ENCODE peak calls at places on chromosome 22, in ten cellular contexts. C is AG10803; U is effector memory CD4-positive, alpha-beta T cell; K is AG08396; V is stimulated activated CD4-positive, alpha-beta T cell treated with anti-CD3 and anti-CD28 coated beads, Interleukin-1b, Interleukin-23, amount 100 ng/mL, for 24 hours; M is EL; J is iris pigment epithelial cell; Y is cardiac muscle cell; O is astrocyte of the hippocampus; Q is GOT3. G is an unnamed sample.

GRCh38 chr22:23199159-23199558 is 18.9 kb downstream of the BCR start:
- DNase-seq in C (no peak), U (no peak), K (no peak), V (no peak), M (no peak), J (peak; percentile 75), Y (no peak), O (peak; percentile 26), Q (no peak), G (no peak)

GRCh38 chr22:35540600-35541253 is at the start of gene RASD2:
- DNase-seq in C (peak; percentile 49), U (peak; percentile 15), K (peak; percentile 48), V (peak; percentile 35), M (peak; percentile 59), J (no peak), Y (peak; percentile 51), O (peak; percentile 45), Q (no peak), G (no peak)

GRCh38 chr22:46008291-46008690 is 31.3 kb upstream of the WNT7B start:
- DNase-seq in C (peak; percentile 62), U (no peak), K (no peak), V (no peak), M (peak; percentile 45), J (no peak), Y (no peak), O (peak; percentile 51), Q (no peak), G (no peak)

GRCh38 chr22:26812731-26813130 is 155.3 kb downstream of the MIAT start:
- DNase-seq in C (peak; percentile 33), U (no peak), K (no peak), V (no peak), M (no peak), J (no peak), Y (no peak), O (no peak), Q (no peak), G (no peak)

GRCh38 chr22:37337204-37337943 is 55.1 kb downstream of the CYTH4 start:
- DNase-seq in C (peak; percentile 13), U (no peak), K (no peak), V (no peak), M (peak; percentile 70), J (no peak), Y (no peak), O (no peak), Q (no peak), G (no peak)

GRCh38 chr22:25494774-25495173 is 69.7 kb upstream of the GRK3 start:
- DNase-seq in C (no peak), U (no peak), K (no peak), V (no peak), M (no peak), J (no peak), Y (no peak), O (peak; percentile 21), Q (no peak), G (no peak)

GRCh38 chr22:25747245-25747944 is 5.4 kb downstream of the MYO18B start:
- DNase-seq in C (peak; percentile 94), U (no peak), K (peak; percentile 93), V (no peak), M (peak; percentile 99), J (peak; percentile 99), Y (no peak), O (peak; percentile 96), Q (peak; percentile 76), G (peak; percentile 96)

GRCh38 chr22:47173535-47174021 is 411.1 kb downstream of the TBC1D22A start:
- DNase-seq in C (no peak), U (no peak), K (no peak), V (no peak), M (no peak), J (no peak), Y (no peak), O (no peak), Q (no peak), G (no peak)

GRCh38 chr22:39349967-39350802 is at the start of gene SYNGR1:
- DNase-seq in C (no peak), U (no peak), K (peak; percentile 70), V (no peak), M (no peak), J (no peak), Y (peak; percentile 62), O (peak; percentile 48), Q (no peak), G (no peak)

GRCh38 chr22:37214431-37215025 is 2.3 kb upstream of the SSTR3 start:
- DNase-seq in C (no peak), U (no peak), K (no peak), V (no peak), M (no peak), J (no peak), Y (peak; percentile 16), O (no peak), Q (no peak), G (no peak)

GRCh38 chr22:36930041-36930935 is 16.9 kb downstream of the CSF2RB start:
- DNase-seq in C (no peak), U (no peak), K (no peak), V (no peak), M (no peak), J (no peak), Y (no peak), O (no peak), Q (no peak), G (no peak)

GRCh38 chr22:40178417-40179409 is 988 bp downstream of the TNRC6B start:
- DNase-seq in C (peak; percentile 55), U (peak; percentile 16), K (no peak), V (no peak), M (peak; percentile 79), J (peak; percentile 55), Y (peak; percentile 59), O (peak; percentile 77), Q (no peak), G (no peak)

GRCh38 chr22:45896153-45896951 is 80.6 kb downstream of the WNT7B start:
- DNase-seq in C (no peak), U (no peak), K (no peak), V (no peak), M (no peak), J (no peak), Y (no peak), O (no peak), Q (no peak), G (no peak)

GRCh38 chr22:23216331-23217170 is 36.2 kb downstream of the BCR start:
- DNase-seq in C (no peak), U (peak; percentile 34), K (no peak), V (peak; percentile 40), M (no peak), J (no peak), Y (no peak), O (no peak), Q (no peak), G (no peak)

GRCh38 chr22:39723899-39724351 is 153.4 kb downstream of the CACNA1I start:
- DNase-seq in C (no peak), U (no peak), K (no peak), V (no peak), M (peak; percentile 19), J (peak; percentile 69), Y (no peak), O (peak; percentile 9), Q (no peak), G (no peak)